ENCODE peak calls at places on chromosomes 16 and 17, in nine cellular contexts. G is IMR-90; M is CD8-positive, alpha-beta T cell; Q is ovary; Z is heart right ventricle; D is OCI-LY7; C is GM23248; H is SJCRH30; I is AG04450. O is an unnamed sample.

GRCh38 chr17:79915850-79916430 is 76.7 kb upstream of the CBX4 start:
- DNase-seq in G (peak; percentile 28), M (no peak), Q (no peak), Z (peak; percentile 33), D (peak; percentile 51), C (peak; percentile 55), H (peak; percentile 56), I (no peak), O (peak; percentile 72)

GRCh38 chr16:89858973-89859808 is 14.2 kb upstream of the TCF25 start:
- DNase-seq in G (no peak), M (peak; percentile 10), Q (no peak), Z (no peak), D (no peak), C (no peak), H (no peak), I (no peak), O (no peak)

GRCh38 chr17:61337247-61337812 is 62.3 kb upstream of the TBX2 start:
- DNase-seq in G (no peak), M (no peak), Q (no peak), Z (no peak), D (no peak), C (no peak), H (no peak), I (no peak), O (no peak)

GRCh38 chr17:77864234-77865108 is 94.0 kb upstream of the TNRC6C start:
- DNase-seq in G (no peak), M (no peak), Q (no peak), Z (peak; percentile 18), D (peak; percentile 48), C (no peak), H (no peak), I (no peak), O (no peak)

GRCh38 chr17:19002805-19003542 is 1.6 kb downstream of the FAM83G start:
- DNase-seq in G (peak; percentile 54), M (peak; percentile 46), Q (no peak), Z (no peak), D (no peak), C (peak; percentile 62), H (no peak), I (no peak), O (no peak)

GRCh38 chr16:50395763-50396710 is 27.2 kb upstream of the BRD7 start:
- DNase-seq in G (no peak), M (no peak), Q (no peak), Z (no peak), D (peak; percentile 19), C (no peak), H (no peak), I (no peak), O (no peak)

GRCh38 chr17:44345497-44346026 is 460 bp downstream of the GRN start:
- DNase-seq in G (peak; percentile 59), M (peak; percentile 56), Q (peak; percentile 53), Z (no peak), D (peak; percentile 71), C (peak; percentile 73), H (peak; percentile 83), I (no peak), O (peak; percentile 57)

GRCh38 chr17:47843391-47843730 is 2.3 kb upstream of the SCRN2 start:
- DNase-seq in G (no peak), M (no peak), Q (no peak), Z (no peak), D (no peak), C (no peak), H (no peak), I (no peak), O (no peak)

GRCh38 chr16:10514369-10515055 is 65.9 kb downstream of the EMP2 start:
- DNase-seq in G (peak; percentile 70), M (peak; percentile 43), Q (peak; percentile 57), Z (no peak), D (peak; percentile 64), C (peak; percentile 76), H (peak; percentile 25), I (peak; percentile 46), O (peak; percentile 33)

GRCh38 chr17:65204001-65204400 is 66.8 kb downstream of the RGS9 start:
- DNase-seq in G (no peak), M (no peak), Q (no peak), Z (no peak), D (no peak), C (no peak), H (no peak), I (no peak), O (no peak)

GRCh38 chr16:22262460-22262859 is 34.7 kb upstream of the POLR3E start:
- DNase-seq in G (peak; percentile 45), M (no peak), Q (no peak), Z (no peak), D (no peak), C (peak; percentile 60), H (no peak), I (no peak), O (no peak)

GRCh38 chr16:57899771-57900661 is 70.9 kb downstream of the CNGB1 start:
- DNase-seq in G (peak; percentile 62), M (peak; percentile 72), Q (peak; percentile 71), Z (peak; percentile 78), D (peak; percentile 68), C (peak; percentile 73), H (peak; percentile 72), I (peak; percentile 33), O (peak; percentile 59)

DNA sequence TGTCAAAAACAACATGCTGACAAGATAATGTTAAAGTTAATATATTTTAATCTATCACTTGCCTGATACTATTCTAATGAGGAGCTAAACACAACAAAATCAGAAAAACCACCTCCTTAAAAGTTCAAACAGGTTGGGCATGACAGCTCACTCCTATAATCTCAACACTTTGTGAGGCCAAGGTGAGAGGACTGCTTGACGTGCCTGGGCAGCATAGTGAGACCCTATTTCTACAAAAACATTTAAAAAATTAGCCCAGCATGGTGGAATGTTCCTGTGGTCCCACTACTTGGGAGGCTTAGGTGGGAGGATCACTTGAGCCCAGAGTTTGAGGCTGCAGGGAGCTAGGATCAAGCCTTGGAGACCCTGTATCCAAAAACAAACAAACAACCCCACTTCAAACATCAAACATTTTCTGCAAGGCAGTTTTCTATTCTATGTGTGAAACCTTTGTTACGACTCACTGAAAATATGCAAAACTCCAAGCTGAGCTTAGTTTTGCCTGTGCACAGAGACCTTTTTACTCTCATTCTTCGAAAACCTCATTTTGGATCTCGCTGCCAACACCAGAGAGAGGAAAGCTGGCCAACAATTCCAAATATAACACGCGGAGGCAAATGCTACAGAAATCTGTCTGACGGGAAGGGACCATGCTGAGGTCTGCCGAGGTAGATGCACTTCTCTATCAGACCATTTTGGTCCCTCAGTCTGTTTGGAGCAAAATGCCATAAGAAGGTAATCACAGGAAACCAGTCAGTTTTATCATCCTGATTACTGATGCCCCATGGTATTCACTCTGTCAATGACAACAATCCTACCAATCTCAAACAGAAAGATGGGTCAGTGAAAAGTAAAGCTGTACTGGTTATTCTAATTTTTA is 6.2 kb downstream of the PHF12 start:
- DNase-seq in G (peak; percentile 54), M (no peak), Q (no peak), Z (no peak), D (no peak), C (peak; percentile 78), H (no peak), I (no peak), O (no peak)
- H3K27ac ChIP-seq in G (peak overlapping the region; percentile 28), M (no peak overlapping the region), Q (no peak overlapping the region), Z (no peak overlapping the region), D (no peak overlapping the region), C (peak overlapping the region; percentile 87), H (no peak overlapping the region), I (peak overlapping the region; percentile 31), O (no peak overlapping the region)

GRCh38 chr16:74744566-74744965 is 30.1 kb downstream of the FA2H start:
- DNase-seq in G (no peak), M (no peak), Q (no peak), Z (no peak), D (no peak), C (no peak), H (no peak), I (no peak), O (no peak)
- H3K27ac ChIP-seq in G (no peak overlapping the region), M (no peak overlapping the region), Q (no peak overlapping the region), Z (no peak overlapping the region), D (no peak overlapping the region), C (no peak overlapping the region), H (no peak overlapping the region), I (no peak overlapping the region), O (peak overlapping the region; percentile 42)

GRCh38 chr17:59356543-59357218 is 25.2 kb downstream of the YPEL2 start:
- DNase-seq in G (peak; percentile 73), M (no peak), Q (no peak), Z (no peak), D (no peak), C (peak; percentile 62), H (no peak), I (no peak), O (no peak)

GRCh38 chr17:59355695-59356323 is 24.4 kb downstream of the YPEL2 start:
- DNase-seq in G (no peak), M (no peak), Q (no peak), Z (no peak), D (no peak), C (no peak), H (no peak), I (no peak), O (no peak)

GRCh38 chr17:59355030-59355694 is 23.7 kb downstream of the YPEL2 start:
- DNase-seq in G (no peak), M (no peak), Q (no peak), Z (no peak), D (no peak), C (no peak), H (no peak), I (no peak), O (peak; percentile 31)

GRCh38 chr17:59357929-59358328 is 26.5 kb downstream of the YPEL2 start:
- DNase-seq in G (peak; percentile 73), M (no peak), Q (no peak), Z (no peak), D (no peak), C (peak; percentile 95), H (no peak), I (no peak), O (no peak)

DNA sequence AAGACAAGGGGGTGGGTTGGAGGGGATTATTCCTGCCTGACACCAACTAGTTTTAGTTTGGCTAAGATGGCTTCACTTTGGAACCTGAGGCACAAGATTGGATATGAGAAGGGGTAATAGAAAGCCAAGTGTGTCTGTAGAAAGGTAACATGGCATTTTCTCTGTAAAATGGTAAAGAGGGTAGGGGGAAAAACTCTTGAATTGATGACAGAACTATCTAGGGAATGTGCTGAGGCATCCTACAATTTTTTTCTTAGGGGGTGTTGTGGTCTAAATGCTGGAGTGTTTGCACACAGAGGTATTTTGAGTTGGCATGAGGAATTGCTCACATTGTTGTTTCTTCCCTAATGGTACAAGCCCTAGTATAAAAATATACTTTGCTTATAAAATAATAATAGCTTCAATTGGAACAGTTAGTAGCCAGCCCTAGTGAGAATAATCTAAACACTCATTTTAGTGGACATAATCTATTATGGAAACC is 25.8 kb downstream of the YPEL2 start:
- DNase-seq in G (no peak), M (no peak), Q (no peak), Z (no peak), D (no peak), C (peak; percentile 45), H (no peak), I (no peak), O (no peak)
- H3K27ac ChIP-seq in G (no peak overlapping the region), M (no peak overlapping the region), Q (no peak overlapping the region), Z (peak overlapping the region; percentile 54), D (no peak overlapping the region), C (peak overlapping the region; percentile 80), H (no peak overlapping the region), I (peak overlapping the region; percentile 59), O (no peak overlapping the region)

DNA sequence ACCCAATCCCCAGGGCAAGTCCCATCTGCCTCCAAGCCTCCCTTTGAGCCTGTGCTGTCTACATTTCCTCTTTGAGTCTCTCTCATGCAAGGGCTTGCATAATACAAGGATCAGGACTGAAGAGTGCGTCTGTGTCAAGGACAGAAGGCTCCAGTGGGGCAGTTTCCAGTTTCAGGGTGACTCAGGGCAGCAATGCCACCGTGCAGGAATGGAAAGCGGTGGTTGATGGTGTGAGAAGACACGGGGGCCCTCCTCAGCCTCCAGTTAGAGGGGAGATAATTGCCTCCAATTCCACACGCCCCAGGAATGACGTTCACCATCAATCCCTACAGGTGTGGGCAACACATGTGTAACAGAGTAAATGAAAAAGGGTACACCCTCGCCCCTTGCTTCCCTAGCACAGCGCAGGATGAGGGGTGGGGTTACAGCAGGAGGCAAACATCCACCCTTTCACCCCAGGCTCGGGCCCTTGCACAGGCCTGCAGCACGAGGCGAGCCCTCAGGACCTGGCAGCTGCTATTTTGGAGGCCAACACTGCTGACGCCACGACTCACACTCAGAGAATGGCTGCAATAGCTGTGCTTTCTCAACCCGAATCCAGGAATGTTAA is 24.8 kb upstream of the SLC25A19 start:
- DNase-seq in G (peak; percentile 20), M (no peak), Q (no peak), Z (no peak), D (no peak), C (peak; percentile 53), H (peak; percentile 29), I (no peak), O (no peak)
- H3K27ac ChIP-seq in G (no peak overlapping the region), M (no peak overlapping the region), Q (no peak overlapping the region), Z (no peak overlapping the region), D (peak overlapping the region; percentile 25), C (no peak overlapping the region), H (no peak overlapping the region), I (no peak overlapping the region), O (no peak overlapping the region)

O was measured in HCT116.